ENCODE peak calls at places on chromosomes 7 and 10, in five cellular contexts. Q is stimulated activated CD8-positive, alpha-beta memory T cell treated with anti-CD3 and anti-CD28 coated beads, Interleukin-15, amount 100 ng/mL, for 24 hours; E is HS-5; V is activated naive CD4-positive, alpha-beta T cell; R is colonic mucosa. X is an unnamed sample.

GRCh38 chr10:1375805-1376170 is 319.6 kb downstream of the WDR37 start:
- DNase-seq in R (peak; percentile 9), Q (no peak), V (no peak), E (no peak), X (no peak)

GRCh38 chr10:108421256-108421655 is 1256.8 kb upstream of the SORCS1 start:
- DNase-seq in E (no peak), R (no peak), Q (no peak), V (no peak), X (no peak)

GRCh38 chr10:287814-288213 is 152.6 kb downstream of the ZMYND11 start:
- DNase-seq in Q (no peak), V (no peak), R (no peak), E (no peak), X (no peak)

GRCh38 chr10:86177483-86178155 is 189.0 kb downstream of the GRID1 start:
- DNase-seq in R (no peak), Q (no peak), V (no peak), E (no peak), X (no peak)

GRCh38 chr7:55964802-55965470 is 551 bp downstream of the NIPSNAP2 start:
- DNase-seq in V (no peak), R (peak; percentile 86), Q (peak; percentile 12), E (no peak), X (peak; percentile 86)

GRCh38 chr10:5076615-5077014 is 17.6 kb upstream of the AKR1C3 start:
- DNase-seq in V (no peak), Q (no peak), E (no peak), R (no peak), X (no peak)

GRCh38 chr7:116212859-116213258 is 2.5 kb downstream of the TES start:
- DNase-seq in V (no peak), R (no peak), Q (no peak), E (no peak), X (no peak)

GRCh38 chr7:34991938-34992840 is 45.1 kb downstream of the DPY19L1 start:
- DNase-seq in Q (no peak), R (no peak), E (peak; percentile 49), V (no peak), X (no peak)

GRCh38 chr10:33901166-33901565 is 566.7 kb upstream of the NRP1 start:
- DNase-seq in E (peak; percentile 5), Q (no peak), V (no peak), R (no peak), X (no peak)

GRCh38 chr10:16011548-16011947 is 151.2 kb upstream of the MINDY3 start:
- DNase-seq in R (no peak), E (no peak), Q (no peak), V (no peak), X (no peak)

GRCh38 chr10:51029172-51029641 is 45.1 kb upstream of the PRKG1 start:
- DNase-seq in R (no peak), E (no peak), V (no peak), Q (no peak), X (no peak)

GRCh38 chr10:13221572-13221971 is 12.6 kb downstream of the UCMA start:
- DNase-seq in V (no peak), E (no peak), Q (no peak), R (no peak), X (no peak)

GRCh38 chr10:52257692-52258075 is 56.4 kb upstream of the DKK1 start:
- DNase-seq in R (no peak), V (no peak), Q (no peak), E (no peak), X (no peak)

GRCh38 chr10:78372806-78373205 is 339.1 kb downstream of the RPS24 start:
- DNase-seq in Q (no peak), E (no peak), V (no peak), R (no peak), X (no peak)

GRCh38 chr10:50552308-50552707 is 71.4 kb downstream of the SGMS1 start:
- DNase-seq in V (no peak), E (no peak), Q (no peak), R (no peak), X (no peak)

GRCh38 chr10:132996603-132997343 is 54.4 kb upstream of the CFAP46 start:
- DNase-seq in V (no peak), E (no peak), R (no peak), Q (no peak), X (no peak)

GRCh38 chr10:107129013-107129412 is 35.5 kb downstream of the SORCS1 start:
- DNase-seq in E (no peak), R (no peak), V (no peak), Q (no peak), X (no peak)

GRCh38 chr7:44977304-44977858 is 1.4 kb downstream of the MYO1G start:
- DNase-seq in E (no peak), R (no peak), V (no peak), Q (no peak), X (peak; percentile 63)

GRCh38 chr10:1232164-1232911 is 176.2 kb downstream of the WDR37 start:
- DNase-seq in R (no peak), E (no peak), V (no peak), Q (no peak), X (no peak)

GRCh38 chr10:50470798-50471582 is 152.8 kb downstream of the SGMS1 start:
- DNase-seq in R (peak; percentile 44), Q (no peak), V (no peak), E (no peak), X (no peak)

GRCh38 chr10:8349610-8350249 is 295.2 kb downstream of the GATA3 start:
- DNase-seq in R (no peak), E (no peak), V (no peak), Q (no peak), X (no peak)

GRCh38 chr7:151058766-151059361 is 525 bp upstream of the SLC4A2 start:
- DNase-seq in Q (no peak), E (no peak), R (peak; percentile 44), V (no peak), X (no peak)

GRCh38 chr10:9733764-9734163 is 1283.9 kb upstream of the CELF2 start:
- DNase-seq in Q (no peak), R (no peak), E (no peak), V (no peak), X (no peak)

GRCh38 chr7:100247152-100247757 is 27.5 kb downstream of the PVRIG start:
- DNase-seq in R (no peak), Q (no peak), V (no peak), E (peak; percentile 15), X (no peak)

GRCh38 chr10:31757831-31758230 is 170.8 kb downstream of the ARHGAP12 start:
- DNase-seq in V (no peak), R (no peak), Q (no peak), E (no peak), X (no peak)

GRCh38 chr10:28468707-28469483 is 64.0 kb upstream of the WAC start:
- DNase-seq in E (no peak), R (no peak), Q (no peak), V (no peak), X (no peak)

GRCh38 chr7:44293561-44294324 is 31.7 kb downstream of the CAMK2B start:
- DNase-seq in Q (no peak), R (peak; percentile 6), E (no peak), V (no peak), X (no peak)

X was measured in GM13977.